ENCODE peak calls at places on chromosomes 11 and 22, in seven cellular contexts. P is tibial artery; W is AG04450; J is GM23338; K is CD8-positive, alpha-beta T cell; F is tibial nerve; N is endodermal cell. Y is an unnamed sample.

GRCh38 chr11:94417386-94417987 is 16.3 kb upstream of the GPR83 start:
- DNase-seq in P (no peak), W (peak; percentile 38), J (peak; percentile 66), K (no peak), F (peak; percentile 31), N (no peak), Y (peak; percentile 52)

GRCh38 chr11:12165237-12165875 is 55.0 kb downstream of the MICAL2 start:
- DNase-seq in P (no peak), W (no peak), J (no peak), K (no peak), F (no peak), N (peak; percentile 9), Y (no peak)

GRCh38 chr11:64546176-64546575 is 44.8 kb upstream of the SLC22A12 start:
- DNase-seq in P (no peak), W (no peak), J (no peak), K (no peak), F (no peak), N (no peak), Y (no peak)

GRCh38 chr11:4626207-4627105 is 10.8 kb upstream of the OR51D1 start:
- DNase-seq in P (no peak), W (peak; percentile 61), J (peak; percentile 93), K (peak; percentile 41), F (peak; percentile 62), N (peak; percentile 92), Y (peak; percentile 48)

GRCh38 chr11:15117751-15118150 is 3.0 kb downstream of the INSC start:
- DNase-seq in P (no peak), W (no peak), J (no peak), K (no peak), F (no peak), N (no peak), Y (no peak)

GRCh38 chr22:24803064-24803542 is 2.9 kb upstream of the SGSM1 start:
- DNase-seq in P (no peak), W (no peak), J (peak; percentile 95), K (peak; percentile 45), F (peak; percentile 61), N (peak; percentile 95), Y (peak; percentile 26)

GRCh38 chr11:66815646-66816045 is 27.6 kb upstream of the RCE1 start:
- DNase-seq in P (no peak), W (no peak), J (no peak), K (no peak), F (no peak), N (no peak), Y (no peak)

GRCh38 chr22:35349368-35349703 is 31.6 kb upstream of the HMOX1 start:
- DNase-seq in P (no peak), W (no peak), J (no peak), K (no peak), F (no peak), N (no peak), Y (no peak)

GRCh38 chr11:33476945-33477584 is 219.9 kb downstream of the HIPK3 start:
- DNase-seq in P (no peak), W (no peak), J (no peak), K (no peak), F (no peak), N (no peak), Y (no peak)

GRCh38 chr22:25775501-25775900 is 33.5 kb downstream of the MYO18B start:
- DNase-seq in P (no peak), W (no peak), J (peak; percentile 74), K (no peak), F (no peak), N (peak; percentile 93), Y (peak; percentile 6)

GRCh38 chr11:11993814-11994213 is 14.6 kb downstream of the DKK3 start:
- DNase-seq in P (no peak), W (no peak), J (no peak), K (no peak), F (no peak), N (no peak), Y (peak; percentile 77)

GRCh38 chr22:46541536-46541935 is 4.1 kb upstream of the CELSR1 start:
- DNase-seq in P (no peak), W (no peak), J (no peak), K (no peak), F (no peak), N (no peak), Y (no peak)

GRCh38 chr11:57248780-57249383 is 11.8 kb upstream of the APLNR start:
- DNase-seq in P (peak; percentile 76), W (peak; percentile 32), J (peak; percentile 90), K (no peak), F (peak; percentile 67), N (peak; percentile 95), Y (peak; percentile 69)

GRCh38 chr11:44006882-44007495 is 40.8 kb upstream of the ACCSL start:
- DNase-seq in P (peak; percentile 92), W (no peak), J (no peak), K (no peak), F (no peak), N (no peak), Y (no peak)

GRCh38 chr11:134261626-134262488 is 8.5 kb downstream of the ACAD8 start:
- DNase-seq in P (no peak), W (no peak), J (peak; percentile 84), K (peak; percentile 34), F (no peak), N (peak; percentile 83), Y (peak; percentile 16)

GRCh38 chr22:36376265-36376664 is 11.5 kb downstream of the MYH9 start:
- DNase-seq in P (no peak), W (no peak), J (no peak), K (no peak), F (no peak), N (no peak), Y (no peak)
- H3K4me3 ChIP-seq in P (no peak overlapping the region), W (no peak overlapping the region), J (no peak overlapping the region), K (peak overlapping the region; percentile 19), F (no peak overlapping the region), N (no peak overlapping the region), Y (no peak overlapping the region)

GRCh38 chr11:118290923-118291322 is 13.6 kb upstream of the CD3E start:
- DNase-seq in P (no peak), W (no peak), J (peak; percentile 70), K (peak; percentile 26), F (peak; percentile 10), N (peak; percentile 73), Y (no peak)

GRCh38 chr11:118291453-118291852 is 13.1 kb upstream of the CD3E start:
- DNase-seq in P (no peak), W (no peak), J (no peak), K (no peak), F (no peak), N (no peak), Y (no peak)

GRCh38 chr11:118295834-118296454 is 8.6 kb upstream of the CD3E start:
- DNase-seq in P (no peak), W (no peak), J (peak; percentile 72), K (peak; percentile 53), F (no peak), N (peak; percentile 53), Y (peak; percentile 12)

GRCh38 chr11:118294053-118294452 is 10.5 kb upstream of the CD3E start:
- DNase-seq in P (no peak), W (no peak), J (no peak), K (no peak), F (no peak), N (no peak), Y (no peak)

DNA sequence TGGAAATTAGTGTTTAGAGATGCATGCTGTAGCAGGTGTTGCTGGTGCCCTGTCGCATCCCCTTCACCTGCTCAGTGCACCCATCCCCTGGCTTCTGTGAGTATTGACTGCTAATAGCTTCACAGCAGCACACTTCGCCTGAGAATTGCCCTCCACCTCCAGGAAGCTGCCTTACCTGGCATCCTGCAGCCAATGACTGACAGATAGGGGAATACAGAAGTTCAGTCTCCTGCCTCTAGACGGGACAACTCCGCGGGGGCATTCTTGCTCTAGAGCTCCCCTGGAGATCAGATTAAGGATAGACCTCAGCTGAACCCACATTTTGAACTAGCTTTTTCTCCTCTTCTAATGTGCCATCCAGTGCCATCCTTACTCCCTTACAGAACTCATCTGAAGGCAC is 9.3 kb upstream of the CD3E start:
- DNase-seq in P (no peak), W (no peak), J (peak; percentile 74), K (peak; percentile 33), F (no peak), N (peak; percentile 75), Y (no peak)
- TF ChIP-seq CTCF in P (no peak), W (no peak), J (no peak), K (no peak), F (no peak), N (no peak), Y (no peak)

GRCh38 chr11:1546536-1547466 is 25.3 kb downstream of the DUSP8 start:
- DNase-seq in P (no peak), W (no peak), J (peak; percentile 89), K (peak; percentile 56), F (no peak), N (peak; percentile 88), Y (no peak)

GRCh38 chr11:1549355-1550330 is 22.4 kb downstream of the DUSP8 start:
- DNase-seq in P (no peak), W (no peak), J (no peak), K (no peak), F (no peak), N (no peak), Y (no peak)

GRCh38 chr11:1546077-1546535 is 26.0 kb downstream of the DUSP8 start:
- DNase-seq in P (no peak), W (no peak), J (peak; percentile 83), K (peak; percentile 19), F (no peak), N (peak; percentile 80), Y (no peak)

GRCh38 chr11:1547467-1548098 is 24.5 kb downstream of the DUSP8 start:
- DNase-seq in P (no peak), W (no peak), J (no peak), K (no peak), F (no peak), N (no peak), Y (no peak)

GRCh38 chr11:1548221-1549070 is 23.6 kb downstream of the DUSP8 start:
- DNase-seq in P (peak; percentile 95), W (no peak), J (peak; percentile 76), K (peak; percentile 13), F (no peak), N (peak; percentile 82), Y (peak; percentile 40)
- H3K4me3 ChIP-seq in P (peak overlapping the region; percentile 51), W (peak overlapping the region; percentile 22), J (peak overlapping the region; percentile 60), K (no peak overlapping the region), F (peak overlapping the region; percentile 16), N (no peak overlapping the region), Y (no peak overlapping the region)

DNA sequence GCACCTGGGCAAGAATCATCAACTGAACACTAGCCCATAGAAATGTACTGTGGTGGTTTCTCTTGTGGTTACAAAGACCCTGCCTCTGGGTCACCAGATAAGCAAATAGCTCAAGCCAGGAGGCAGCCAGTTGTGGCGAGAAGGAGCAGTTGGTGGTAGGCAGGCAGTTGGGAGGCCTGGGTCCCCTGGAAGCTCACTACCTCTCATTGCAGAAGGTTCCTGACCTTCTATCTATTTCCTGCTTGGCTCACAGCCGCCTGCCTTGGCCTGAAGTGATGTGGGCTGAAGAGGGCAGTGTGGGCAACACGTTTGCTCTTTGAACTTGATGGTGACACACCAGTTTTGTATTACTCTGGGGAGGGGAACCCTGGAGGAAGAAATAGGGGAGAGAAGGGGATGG is 34.7 kb downstream of the NECTIN1 start:
- DNase-seq in P (no peak), W (no peak), J (no peak), K (no peak), F (no peak), N (no peak), Y (no peak)
- TF ChIP-seq CTCF in P (no peak), W (no peak), J (no peak), K (no peak), F (no peak), N (peak; percentile 53), Y (no peak)